ENCODE peak calls at places on chromosomes 1 and 21, in nine cellular contexts. P is Caco-2; S is adrenal gland; O is GM23248; I is CD4-positive, CD25-positive, alpha-beta regulatory T cell; Y is fibroblast of lung; V is cardiac muscle cell; B is tibial nerve; D is pancreas. J is an unnamed sample.

GRCh38 chr1:212450331-212450881 is 17.7 kb downstream of the NENF start:
- DNase-seq in D (no peak), P (no peak), Y (no peak), B (no peak), S (no peak), V (no peak), I (no peak), O (no peak), J (no peak)

GRCh38 chr1:235888119-235888643 is 21.5 kb upstream of the LYST start:
- DNase-seq in V (no peak), O (no peak), P (no peak), D (no peak), S (no peak), B (no peak), Y (no peak), I (peak; percentile 9), J (no peak)

GRCh38 chr1:162196387-162196786 is 126.9 kb downstream of the NOS1AP start:
- DNase-seq in V (peak; percentile 45), B (no peak), Y (no peak), D (no peak), I (no peak), S (no peak), O (no peak), P (peak; percentile 36), J (peak; percentile 64)

GRCh38 chr1:97243973-97244560 is 522.5 kb downstream of the PTBP2 start:
- DNase-seq in D (no peak), Y (peak; percentile 25), P (no peak), V (peak; percentile 43), I (no peak), B (no peak), O (peak; percentile 40), S (no peak), J (no peak)

GRCh38 chr1:51642739-51643142 is 25.8 kb downstream of the OSBPL9 start:
- DNase-seq in I (no peak), V (peak; percentile 95), S (no peak), P (no peak), D (no peak), Y (peak; percentile 93), O (peak; percentile 94), B (no peak), J (no peak)

GRCh38 chr1:198641506-198641905 is 2.7 kb downstream of the PTPRC start:
- DNase-seq in V (no peak), P (no peak), I (peak; percentile 38), Y (no peak), O (peak; percentile 13), B (no peak), D (no peak), S (no peak), J (no peak)

GRCh38 chr1:155794605-155795265 is 62.3 kb downstream of the GON4L start:
- DNase-seq in B (no peak), D (no peak), Y (peak; percentile 3), V (no peak), S (no peak), I (no peak), O (peak; percentile 8), P (no peak), J (no peak)

GRCh38 chr21:26082549-26082948 is 88.0 kb downstream of the APP start:
- DNase-seq in V (no peak), B (no peak), D (no peak), I (no peak), S (no peak), O (no peak), P (no peak), Y (no peak), J (no peak)

GRCh38 chr1:214537219-214537618 is 14.2 kb downstream of the PTPN14 start:
- DNase-seq in O (peak; percentile 42), Y (peak; percentile 43), I (no peak), B (no peak), P (no peak), D (no peak), S (no peak), V (no peak), J (no peak)

GRCh38 chr1:32250893-32251716 is at the start of gene LCK:
- DNase-seq in B (no peak), O (no peak), P (no peak), S (no peak), I (peak; percentile 40), Y (no peak), V (no peak), D (no peak), J (peak; percentile 42)

GRCh38 chr1:95850798-95851197 is 616.8 kb downstream of the RWDD3 start:
- DNase-seq in S (no peak), O (no peak), P (no peak), B (no peak), I (no peak), D (no peak), V (no peak), Y (no peak), J (no peak)

GRCh38 chr1:17630048-17630830 is 90.7 kb downstream of the ARHGEF10L start:
- DNase-seq in S (peak; percentile 71), Y (no peak), V (peak; percentile 73), O (peak; percentile 82), B (peak; percentile 53), P (no peak), D (no peak), I (no peak), J (peak; percentile 38)

GRCh38 chr1:155173478-155174333 is at the start of gene TRIM46:
- DNase-seq in D (peak; percentile 79), B (no peak), Y (peak; percentile 56), S (peak; percentile 19), P (no peak), I (peak; percentile 59), O (peak; percentile 61), V (peak; percentile 50), J (peak; percentile 42)

GRCh38 chr21:37670883-37671282 is 245.4 kb downstream of the KCNJ6 start:
- DNase-seq in V (peak; percentile 86), Y (peak; percentile 54), O (peak; percentile 75), B (no peak), D (no peak), S (no peak), P (no peak), I (no peak), J (no peak)

GRCh38 chr1:176735201-176735600 is 272.2 kb downstream of the PAPPA2 start:
- DNase-seq in B (no peak), Y (no peak), O (no peak), S (no peak), V (no peak), D (no peak), P (no peak), I (no peak), J (no peak)

GRCh38 chr1:192263436-192263835 is 53.4 kb upstream of the RGS21 start:
- DNase-seq in Y (peak; percentile 90), B (no peak), I (no peak), O (peak; percentile 33), D (no peak), V (peak; percentile 90), P (no peak), S (no peak), J (no peak)

DNA sequence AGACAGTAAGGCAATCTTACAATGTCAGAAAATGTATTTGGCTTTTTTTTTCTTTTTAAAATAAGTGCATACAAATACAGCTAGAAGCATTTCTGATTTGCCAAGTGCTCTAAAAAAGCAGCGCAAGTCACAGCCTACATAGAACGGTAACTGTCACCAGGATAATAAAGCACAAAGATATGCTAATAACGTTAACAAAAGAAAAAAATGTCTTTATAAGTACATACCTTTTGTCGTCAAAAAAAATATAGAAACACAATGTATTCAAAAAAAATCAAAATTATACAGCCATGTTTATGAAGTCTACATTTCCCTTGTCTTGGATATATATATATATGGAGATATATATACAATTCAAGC is 3.3 kb downstream of the IRF2BP2 start:
- DNase-seq in V (no peak), O (no peak), S (no peak), B (no peak), P (no peak), D (no peak), I (no peak), Y (no peak), J (no peak)
- H3K4me3 ChIP-seq in V (peak overlapping the region; percentile 95), O (peak overlapping the region; percentile 94), S (no peak overlapping the region), B (peak overlapping the region; percentile 82), P (peak overlapping the region; percentile 82), D (peak overlapping the region; percentile 79), I (peak overlapping the region; percentile 99), Y (peak overlapping the region; percentile 94), J (peak overlapping the region; percentile 79)

GRCh38 chr21:44653123-44653522 is 1.3 kb downstream of the KRTAP12-4 start:
- DNase-seq in P (peak; percentile 5), D (no peak), Y (no peak), I (no peak), V (no peak), O (no peak), B (no peak), S (no peak), J (no peak)
- H3K36me3 ChIP-seq in P (no peaks in the 10 kb centered on the region), D (no peaks in the 10 kb centered on the region), Y (no peaks in the 10 kb centered on the region), I (no peaks in the 10 kb centered on the region), V (no peaks in the 10 kb centered on the region), O (no peaks in the 10 kb centered on the region), B (no peaks in the 10 kb centered on the region), S (no peaks in the 10 kb centered on the region), J (no peaks in the 10 kb centered on the region)

GRCh38 chr1:3072178-3072947 is 3.4 kb downstream of the PRDM16 start:
- DNase-seq in V (no peak), I (no peak), B (no peak), O (no peak), Y (peak; percentile 22), D (peak; percentile 90), P (no peak), S (no peak), J (no peak)

GRCh38 chr1:3073520-3074296 is 4.7 kb downstream of the PRDM16 start:
- DNase-seq in D (peak; percentile 69), I (no peak), B (no peak), P (no peak), O (no peak), Y (peak; percentile 14), V (no peak), S (no peak), J (no peak)

GRCh38 chr1:3074297-3074741 is 5.3 kb downstream of the PRDM16 start:
- DNase-seq in Y (peak; percentile 25), D (peak; percentile 81), S (no peak), V (no peak), I (no peak), P (no peak), B (no peak), O (no peak), J (no peak)

GRCh38 chr1:3071507-3072177 is 2.6 kb downstream of the PRDM16 start:
- DNase-seq in D (peak; percentile 79), B (no peak), Y (no peak), P (no peak), S (no peak), V (no peak), O (no peak), I (no peak), J (no peak)

GRCh38 chr1:3072948-3073519 is 4.0 kb downstream of the PRDM16 start:
- DNase-seq in S (no peak), D (no peak), P (no peak), B (no peak), O (no peak), V (no peak), I (no peak), Y (no peak), J (no peak)
- H3K4me3 ChIP-seq in S (no peak overlapping the region), D (peak overlapping the region; percentile 85), P (no peak overlapping the region), B (peak overlapping the region; percentile 33), O (no peak overlapping the region), V (peak overlapping the region; percentile 82), I (no peak overlapping the region), Y (no peak overlapping the region), J (no peak overlapping the region)

DNA sequence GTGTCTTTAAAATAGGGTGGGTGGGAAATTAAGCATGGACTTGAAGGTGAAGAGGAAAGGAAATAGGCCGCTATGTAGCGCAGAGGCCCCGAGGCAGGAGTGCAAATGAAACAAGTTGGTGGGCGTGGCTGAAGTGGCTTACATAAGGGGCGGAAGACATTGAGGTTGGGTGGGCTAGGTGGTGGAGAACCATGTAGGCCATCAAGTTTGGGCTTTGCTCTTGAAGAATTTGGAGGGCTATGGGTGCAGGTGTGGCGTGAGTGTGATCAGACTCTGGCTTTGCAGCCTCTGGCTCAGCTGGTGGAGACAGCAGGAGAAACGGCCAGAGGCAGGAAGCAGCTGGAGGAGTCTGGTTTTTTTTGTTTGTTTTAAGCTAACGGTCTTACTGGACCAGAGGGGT is 6.7 kb downstream of the SLFNL1 start:
- DNase-seq in O (no peak), Y (no peak), P (no peak), I (no peak), B (no peak), V (no peak), S (no peak), D (no peak), J (no peak)
- H3K36me3 ChIP-seq in O (peaks cover 23% of the 10 kb centered on the region), Y (peaks cover 24% of the 10 kb centered on the region), P (no peaks in the 10 kb centered on the region), I (peaks cover 33% of the 10 kb centered on the region), B (no peaks in the 10 kb centered on the region), V (peaks cover 21% of the 10 kb centered on the region), S (peaks cover 37% of the 10 kb centered on the region), D (peaks cover 9% of the 10 kb centered on the region), J (no peaks in the 10 kb centered on the region)